ENCODE peak calls at places on chromosomes 13 and 19, in four cellular contexts. V, J, X and N are unnamed samples.

GRCh38 chr19:15213715-15214381 is 13.1 kb upstream of the NOTCH3 start:
- DNase-seq in V (no peak), J (no peak), X (no peak), N (no peak)

GRCh38 chr13:37709318-37709717 is 110.8 kb upstream of the POSTN start:
- DNase-seq in V (peak), J (no peak), X (no peak), N (no peak)

GRCh38 chr19:4830768-4831265 is 695 bp downstream of the TICAM1 start:
- DNase-seq in V (no peak), J (no peak), X (no peak), N (no peak)

GRCh38 chr13:63364159-63364558 is 1948.5 kb upstream of the PCDH20 start:
- DNase-seq in V (no peak), J (no peak), X (no peak), N (no peak)

GRCh38 chr13:44044544-44045178 is 165.0 kb downstream of the LACC1 start:
- DNase-seq in V (no peak), J (peak), X (peak), N (no peak)

GRCh38 chr13:75258159-75258782 is 223.7 kb downstream of the TBC1D4 start:
- DNase-seq in V (peak), J (peak), X (peak), N (peak)

GRCh38 chr13:99323488-99323887 is 16.3 kb upstream of the GPR183 start:
- DNase-seq in V (no peak), J (no peak), X (peak), N (peak)

GRCh38 chr19:49150106-49150943 is 4.9 kb downstream of the HRC start:
- DNase-seq in V (peak), J (peak), X (peak), N (peak)

GRCh38 chr13:51317262-51317661 is 22.2 kb upstream of the SERPINE3 start:
- DNase-seq in V (peak), J (no peak), X (peak), N (peak)

GRCh38 chr19:6065685-6066365 is 44.5 kb downstream of the RFX2 start:
- DNase-seq in V (peak), J (peak), X (peak), N (no peak)

GRCh38 chr19:16457195-16457953 is 14.4 kb downstream of the EPS15L1 start:
- DNase-seq in V (peak), J (no peak), X (peak), N (peak)

GRCh38 chr19:13087795-13088537 is 14.7 kb downstream of the LYL1 start:
- DNase-seq in V (no peak), J (no peak), X (no peak), N (no peak)

GRCh38 chr13:44951184-44951583 is 38.1 kb downstream of the NUFIP1 start:
- DNase-seq in V (no peak), J (no peak), X (peak), N (no peak)

GRCh38 chr19:13877303-13877702 is 369 bp downstream of the NANOS3 start:
- DNase-seq in V (no peak), J (no peak), X (no peak), N (no peak)

GRCh38 chr19:50983625-50984292 is at the start of gene KLK7:
- DNase-seq in V (no peak), J (no peak), X (no peak), N (peak)

GRCh38 chr19:32674153-32674958 is 624 bp downstream of the ANKRD27 start:
- DNase-seq in V (peak), J (no peak), X (no peak), N (no peak)

GRCh38 chr13:51158365-51158764 is 47.3 kb upstream of the C13orf42 start:
- DNase-seq in V (no peak), J (no peak), X (no peak), N (no peak)

GRCh38 chr19:45632468-45633196 is 6.6 kb downstream of the EML2 start:
- DNase-seq in V (peak), J (peak), X (peak), N (peak)

GRCh38 chr19:38839816-38840582 is 8.4 kb upstream of the ECH1 start:
- DNase-seq in V (no peak), J (no peak), X (peak), N (peak)

DNA sequence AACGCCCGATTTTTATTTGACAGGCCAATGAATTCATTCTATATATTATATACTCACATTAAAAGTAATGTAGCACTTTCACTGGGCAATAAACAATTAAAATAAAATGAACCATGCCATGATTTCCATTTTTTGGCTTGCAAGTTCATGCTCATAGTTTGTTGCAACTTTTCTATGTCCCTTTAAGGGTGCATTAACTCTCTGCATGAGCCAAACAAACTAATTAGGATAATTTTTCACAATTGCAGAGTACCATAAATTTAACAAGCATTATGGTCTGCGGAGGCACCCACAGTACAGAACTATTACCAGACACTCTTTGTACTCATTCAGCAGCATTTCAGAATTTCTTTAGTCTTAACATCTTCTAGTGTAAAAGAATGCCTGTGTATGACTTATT is 1.4 kb downstream of the LHFPL6 start:
- DNase-seq in V (no peak), J (no peak), X (no peak), N (no peak)
- TF ChIP-seq EZH2 in V (no peak), J (no peak), X (no peak), N (no peak)

DNA sequence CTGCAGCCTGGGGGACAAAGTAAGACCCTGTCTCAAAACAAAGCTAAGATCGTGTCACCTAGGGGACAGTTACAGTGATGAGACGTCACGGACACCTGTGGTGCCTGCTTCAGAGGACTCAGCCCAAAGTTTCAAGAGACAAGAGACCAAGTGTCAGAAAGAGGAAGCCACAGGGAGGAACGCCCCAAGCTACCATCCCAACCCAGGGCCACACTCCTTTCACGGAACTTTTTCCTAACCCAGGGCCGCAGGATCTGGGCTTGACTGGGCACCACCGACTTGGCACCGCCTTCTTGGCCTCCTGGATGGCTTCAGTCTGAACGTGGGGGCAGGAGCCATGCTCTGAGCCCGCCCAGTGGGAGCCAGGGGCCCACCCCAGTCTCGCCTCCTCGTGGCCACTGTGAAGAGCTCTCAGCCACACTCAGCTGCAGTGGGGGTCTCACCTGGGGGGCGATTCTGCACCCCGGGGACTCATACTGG is 8.5 kb downstream of the MOB3A start:
- DNase-seq in V (no peak), J (no peak), X (no peak), N (no peak)
- TF ChIP-seq CTCF in V (no peak), J (no peak), X (no peak), N (no peak)

GRCh38 chr19:35843676-35844481 is 8.4 kb downstream of the NPHS1 start:
- DNase-seq in V (no peak), J (no peak), X (no peak), N (peak)

GRCh38 chr19:35847911-35848310 is 4.4 kb downstream of the NPHS1 start:
- DNase-seq in V (no peak), J (no peak), X (no peak), N (no peak)

GRCh38 chr19:35844482-35845214 is 7.7 kb downstream of the NPHS1 start:
- DNase-seq in V (no peak), J (no peak), X (no peak), N (no peak)

GRCh38 chr19:35845215-35846037 is 6.9 kb downstream of the NPHS1 start:
- DNase-seq in V (no peak), J (no peak), X (no peak), N (no peak)

GRCh38 chr19:35846038-35846668 is 6.2 kb downstream of the NPHS1 start:
- DNase-seq in V (no peak), J (no peak), X (no peak), N (no peak)
- TF ChIP-seq EZH2 in V (no peak), J (no peak), X (peak), N (no peak)

GRCh38 chr13:95269756-95270155 is 31.5 kb downstream of the ABCC4 start:
- DNase-seq in V (peak), J (no peak), X (no peak), N (no peak)
- TF ChIP-seq CTCF in V (no peak), J (no peak), X (no peak), N (no peak)

GRCh38 chr13:111534646-111535461 is 214.4 kb downstream of the TEX29 start:
- DNase-seq in V (no peak), J (no peak), X (no peak), N (no peak)
- TF ChIP-seq EZH2 in V (no peak), J (no peak), X (no peak), N (no peak)

DNA sequence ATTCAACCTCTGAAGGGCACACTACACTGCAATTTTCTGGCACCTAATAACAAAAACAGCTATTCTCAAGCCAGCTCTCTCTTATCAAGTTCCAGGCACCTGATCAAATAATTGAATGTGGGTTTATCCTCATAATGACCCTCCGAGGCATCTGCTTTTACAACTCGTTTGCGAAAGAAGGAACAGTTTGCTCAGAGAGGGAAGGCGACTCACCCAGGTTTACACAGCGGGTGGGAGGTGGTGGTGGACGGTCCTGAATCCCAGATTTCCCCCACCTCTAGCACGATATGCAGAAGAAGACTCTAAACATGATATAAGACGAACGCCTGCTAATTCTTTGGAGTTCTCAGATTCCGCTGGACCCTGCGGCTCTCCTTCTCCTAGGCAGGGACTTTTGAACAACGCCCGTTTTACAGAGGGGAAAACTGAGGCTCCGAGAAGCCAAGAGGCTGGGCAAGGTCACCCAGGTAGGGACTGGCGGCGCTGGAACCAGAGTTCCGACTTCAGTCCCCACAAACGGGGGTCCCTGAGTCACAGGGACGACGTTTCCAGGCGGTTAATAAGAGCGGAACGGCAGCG is 627 bp downstream of the SGTA start:
- DNase-seq in V (peak), J (no peak), X (no peak), N (peak)
- TF ChIP-seq CTCF in V (no peak), J (no peak), X (no peak), N (no peak)

GRCh38 chr19:11479090-11479469 is 1.8 kb downstream of the ELAVL3 start:
- DNase-seq in V (no peak), J (no peak), X (no peak), N (no peak)

GRCh38 chr19:11480927-11481776 is at the start of gene ELAVL3:
- DNase-seq in V (no peak), J (no peak), X (no peak), N (no peak)

GRCh38 chr19:11478167-11479089 is 2.4 kb downstream of the ELAVL3 start:
- DNase-seq in V (no peak), J (no peak), X (no peak), N (no peak)

GRCh38 chr19:11480081-11480926 is 542 bp downstream of the ELAVL3 start:
- DNase-seq in V (no peak), J (no peak), X (no peak), N (no peak)

GRCh38 chr19:11479470-11480080 is 1.3 kb downstream of the ELAVL3 start:
- DNase-seq in V (no peak), J (no peak), X (peak), N (no peak)
- TF ChIP-seq EZH2 in V (no peak), J (no peak), X (no peak), N (no peak)

GRCh38 chr13:67416047-67416925 is 186.2 kb upstream of the PCDH9 start:
- DNase-seq in V (no peak), J (no peak), X (peak), N (peak)
- TF ChIP-seq CTCF in V (peak), J (peak), X (no peak), N (peak)

DNA sequence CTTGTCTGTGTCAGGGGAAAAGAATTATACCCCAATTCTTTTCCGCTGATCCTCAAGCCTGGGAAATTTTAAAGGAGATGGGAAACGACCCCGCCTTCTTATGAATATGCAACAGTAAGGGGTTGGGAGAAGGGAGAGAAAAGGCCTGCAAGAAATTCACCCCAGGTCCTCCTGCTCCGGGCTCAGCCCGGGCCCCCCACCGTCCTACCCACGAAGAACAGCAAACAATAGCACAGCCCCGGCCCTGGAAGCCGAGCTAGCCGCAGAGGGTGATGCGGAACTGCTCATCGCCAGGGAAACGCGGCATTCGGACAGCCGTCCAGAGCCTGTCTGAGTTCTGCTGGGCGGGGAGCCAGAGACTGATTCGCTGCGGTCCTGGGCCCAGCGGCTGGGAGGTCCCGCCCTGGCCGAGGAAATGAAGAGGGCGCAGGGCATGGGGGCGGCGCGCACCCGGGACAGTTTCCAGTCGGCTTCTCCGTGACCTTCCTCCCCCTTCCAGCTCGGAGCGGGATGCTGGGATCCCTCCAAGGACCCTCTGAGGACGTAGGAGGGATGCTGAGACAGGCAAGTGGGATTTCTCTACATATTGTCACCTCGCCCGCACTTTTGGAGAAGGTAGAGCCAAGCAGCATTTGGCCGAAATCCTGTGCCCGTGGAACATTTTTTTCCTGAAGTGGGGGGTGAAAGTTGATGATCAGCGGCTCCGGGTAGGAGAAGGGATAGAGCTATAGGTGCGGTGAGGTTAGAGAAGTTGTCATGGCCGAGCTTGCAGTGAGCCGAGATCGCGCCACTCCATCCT is 82.3 kb upstream of the C1QTNF9B start:
- DNase-seq in V (peak), J (no peak), X (peak), N (peak)
- TF ChIP-seq EZH2 in V (peak), J (no peak), X (no peak), N (no peak)